ENCODE peak calls at places on chromosomes 7 and 10, in six cellular contexts. E, Q, X, K, S and T are unnamed samples.

GRCh38 chr10:88424881-88425280 is 158.2 kb downstream of the RNLS start:
- DNase-seq in Q (no peak), S (no peak), K (no peak), E (no peak), X (no peak), T (no peak)

GRCh38 chr10:62903828-62904227 is 87.7 kb upstream of the EGR2 start:
- DNase-seq in S (no peak), E (no peak), K (no peak), Q (no peak), X (peak; percentile 44), T (no peak)

GRCh38 chr7:80773787-80774508 is 135.5 kb downstream of the CD36 start:
- DNase-seq in Q (no peak), E (no peak), S (no peak), K (no peak), X (no peak), T (no peak)

GRCh38 chr10:62277946-62278345 is 9.3 kb upstream of the RTKN2 start:
- DNase-seq in S (no peak), E (no peak), Q (no peak), K (no peak), X (no peak), T (no peak)

GRCh38 chr10:100998991-100999741 is 442 bp upstream of the LZTS2 start:
- DNase-seq in S (peak; percentile 94), X (peak; percentile 68), K (peak; percentile 65), Q (peak; percentile 87), E (peak; percentile 93), T (peak; percentile 73)

GRCh38 chr10:88196298-88196697 is 332.9 kb downstream of the PTEN start:
- DNase-seq in E (no peak), Q (no peak), K (no peak), S (no peak), X (no peak), T (no peak)

GRCh38 chr7:4682621-4683042 is 537 bp downstream of the FOXK1 start:
- DNase-seq in X (peak; percentile 47), S (peak; percentile 80), E (peak; percentile 77), Q (peak; percentile 65), K (peak; percentile 51), T (no peak)

GRCh38 chr10:83724471-83725241 is 414.7 kb upstream of the GHITM start:
- DNase-seq in K (no peak), Q (no peak), X (peak; percentile 16), S (no peak), E (no peak), T (no peak)

GRCh38 chr10:24674892-24675632 is 48.6 kb downstream of the ARHGAP21 start:
- DNase-seq in E (no peak), X (no peak), Q (no peak), K (no peak), S (no peak), T (no peak)

GRCh38 chr10:77501152-77501845 is 136.3 kb downstream of the KCNMA1 start:
- DNase-seq in E (peak; percentile 77), Q (peak; percentile 37), K (no peak), X (peak; percentile 39), S (peak; percentile 58), T (no peak)

GRCh38 chr7:83162402-83163256 is at the start of gene PCLO:
- DNase-seq in Q (peak; percentile 68), E (peak; percentile 45), X (peak; percentile 62), S (peak; percentile 80), K (peak; percentile 92), T (no peak)

GRCh38 chr7:3399858-3400257 is 98.8 kb downstream of the SDK1 start:
- DNase-seq in X (peak; percentile 47), K (peak; percentile 51), S (no peak), E (no peak), Q (no peak), T (no peak)

GRCh38 chr10:52801951-52802350 is 29.4 kb upstream of the MBL2 start:
- DNase-seq in E (no peak), K (no peak), X (peak; percentile 34), S (no peak), Q (no peak), T (no peak)

GRCh38 chr7:135467207-135467711 is 42.6 kb downstream of the CNOT4 start:
- DNase-seq in S (no peak), E (no peak), Q (no peak), X (peak; percentile 15), K (no peak), T (no peak)

GRCh38 chr7:151053091-151053490 is 4.6 kb downstream of the CDK5 start:
- DNase-seq in K (no peak), S (no peak), E (no peak), Q (no peak), X (no peak), T (no peak)

GRCh38 chr10:30980951-30981616 is 50.6 kb downstream of the ZNF438 start:
- DNase-seq in S (peak; percentile 75), X (peak; percentile 89), Q (peak; percentile 50), E (peak; percentile 71), K (peak; percentile 4), T (no peak)

GRCh38 chr10:28130267-28130666 is 131.4 kb upstream of the ODAD2 start:
- DNase-seq in Q (no peak), S (no peak), K (no peak), E (no peak), X (peak; percentile 58), T (no peak)

GRCh38 chr10:113866551-113867394 is 12.3 kb downstream of the NHLRC2 start:
- DNase-seq in K (no peak), E (no peak), S (no peak), X (no peak), Q (no peak), T (no peak)

GRCh38 chr10:26486985-26487850 is 49.1 kb downstream of the APBB1IP start:
- DNase-seq in Q (no peak), K (no peak), E (no peak), S (no peak), X (peak; percentile 88), T (peak; percentile 49)

GRCh38 chr10:29969255-29970011 is 90.0 kb downstream of the JCAD start:
- DNase-seq in S (no peak), X (no peak), E (peak; percentile 86), Q (no peak), K (peak; percentile 21), T (no peak)

GRCh38 chr7:114710495-114710894 is 211.4 kb upstream of the MDFIC start:
- DNase-seq in Q (no peak), X (no peak), S (no peak), K (no peak), E (no peak), T (no peak)

GRCh38 chr7:28865494-28866257 is 92.5 kb downstream of the TRIL start:
- DNase-seq in K (no peak), S (no peak), Q (no peak), X (no peak), E (no peak), T (no peak)